ENCODE peak calls at places on chromosome 21, in four cellular contexts. Q is IMR-90, P is H9, D is H1. I is an unnamed sample.

GRCh38 chr21:45455321-45456013 is 50.5 kb downstream of the COL18A1 start:
- DNase-seq in Q (peak; percentile 22), P (no peak), D (no peak), I (no peak)

GRCh38 chr21:45316871-45317400 is 29.2 kb upstream of the POFUT2 start:
- DNase-seq in Q (no peak), P (no peak), D (no peak), I (no peak)

GRCh38 chr21:27248791-27249190 is 281.9 kb upstream of the ADAMTS5 start:
- DNase-seq in Q (peak; percentile 60), P (no peak), D (no peak), I (no peak)

GRCh38 chr21:16075594-16076282 is 346.0 kb downstream of the USP25 start:
- DNase-seq in Q (no peak), P (no peak), D (no peak), I (no peak)

GRCh38 chr21:44913425-44914175 is 7.1 kb downstream of the ITGB2 start:
- DNase-seq in Q (no peak), P (no peak), D (no peak), I (no peak)

GRCh38 chr21:34926784-34927548 is 122.1 kb downstream of the RUNX1 start:
- DNase-seq in Q (peak; percentile 44), P (no peak), D (no peak), I (peak; percentile 22)

GRCh38 chr21:37687001-37687400 is 229.3 kb downstream of the KCNJ6 start:
- DNase-seq in Q (no peak), P (no peak), D (no peak), I (peak; percentile 35)

GRCh38 chr21:26934383-26934782 is 32.5 kb downstream of the ADAMTS5 start:
- DNase-seq in Q (no peak), P (no peak), D (no peak), I (no peak)

GRCh38 chr21:37537391-37537996 is 170.9 kb downstream of the DYRK1A start:
- DNase-seq in Q (no peak), P (no peak), D (no peak), I (no peak)

GRCh38 chr21:17726047-17726446 is 93.1 kb downstream of the C21orf91 start:
- DNase-seq in Q (peak; percentile 7), P (no peak), D (no peak), I (peak; percentile 46)

GRCh38 chr21:25515484-25516405 is 91.5 kb downstream of the MRPL39 start:
- DNase-seq in Q (peak; percentile 71), P (no peak), D (no peak), I (peak; percentile 10)

GRCh38 chr21:44583800-44584147 is 3.4 kb upstream of the KRTAP10-5 start:
- DNase-seq in Q (no peak), P (no peak), D (no peak), I (no peak)

GRCh38 chr21:36647279-36648093 is 51.4 kb upstream of the SIM2 start:
- DNase-seq in Q (peak; percentile 48), P (peak; percentile 57), D (no peak), I (peak; percentile 94)

GRCh38 chr21:43936186-43936967 is 71.4 kb downstream of the AGPAT3 start:
- DNase-seq in Q (no peak), P (no peak), D (no peak), I (no peak)

GRCh38 chr21:41012425-41012824 is 155.5 kb upstream of the BACE2 start:
- DNase-seq in Q (no peak), P (no peak), D (no peak), I (no peak)

DNA sequence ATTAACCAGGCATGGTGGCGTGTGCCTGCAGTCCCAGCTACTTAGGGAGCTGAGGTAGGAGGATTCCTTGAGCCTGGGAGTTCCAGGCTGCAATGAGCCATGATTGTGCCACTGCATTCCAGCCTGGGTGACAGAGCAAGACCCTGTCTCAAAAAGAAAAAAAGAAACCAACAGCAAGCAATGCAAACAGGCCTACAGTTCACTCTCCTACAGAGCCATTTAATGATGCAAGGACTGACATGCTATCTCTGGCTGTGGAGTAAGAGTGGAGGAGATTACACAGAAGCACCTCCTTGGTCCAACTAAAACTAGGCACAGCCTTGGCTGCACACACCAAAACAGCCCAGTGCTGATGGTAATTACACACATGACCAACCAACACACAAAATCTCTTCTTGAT is 127.5 kb upstream of the SOD1 start:
- DNase-seq in Q (no peak), P (no peak), D (no peak), I (peak; percentile 42)
- H3K56ac ChIP-seq in Q (no peak overlapping the region), P (no peak overlapping the region), D (no peak overlapping the region), I (no peak overlapping the region)

DNA sequence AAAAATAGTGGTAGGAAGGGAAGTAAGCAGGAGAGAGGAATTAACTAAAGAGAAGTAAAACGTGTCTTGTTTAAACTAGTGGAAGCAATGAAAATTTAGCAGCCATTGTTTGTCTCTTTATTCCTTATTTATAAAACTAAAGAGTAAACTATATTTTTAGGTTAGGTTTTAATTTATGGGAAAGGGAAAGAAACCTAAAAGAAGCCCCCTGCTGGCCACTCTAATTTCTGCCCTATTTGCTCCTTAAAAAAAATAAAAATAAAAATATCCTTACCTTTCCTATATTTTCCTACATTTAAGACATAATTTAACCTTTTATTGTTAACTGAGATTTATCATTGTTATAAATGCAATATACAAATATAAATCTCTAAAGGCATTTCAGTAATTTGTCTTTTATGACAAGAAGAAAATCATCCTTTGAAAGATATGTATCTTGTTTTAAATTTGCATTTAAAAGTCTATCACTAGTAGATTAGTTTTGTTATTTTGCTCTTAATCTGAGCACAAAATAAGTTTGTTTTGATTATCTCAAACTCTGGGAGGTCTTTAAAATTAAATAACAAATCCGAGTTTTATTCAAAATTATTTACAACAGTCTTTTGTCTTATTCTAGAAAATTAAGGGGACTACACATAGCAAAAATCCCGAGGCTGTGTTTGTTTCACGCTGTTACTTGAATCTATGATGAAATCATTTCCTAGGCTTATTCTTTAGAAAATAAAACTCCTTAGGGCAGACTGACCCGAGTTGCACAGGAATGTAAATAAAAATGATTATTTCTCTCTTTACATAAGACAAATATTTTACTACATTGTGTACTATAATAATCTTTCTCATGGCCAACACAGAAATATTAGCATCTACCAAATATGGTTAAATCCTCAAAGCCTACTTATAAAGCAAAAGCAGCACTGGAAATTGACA is 201.7 kb downstream of the NRIP1 start:
- DNase-seq in Q (peak; percentile 26), P (no peak), D (no peak), I (peak; percentile 18)
- H3K56ac ChIP-seq in Q (no peak overlapping the region), P (no peak overlapping the region), D (no peak overlapping the region), I (no peak overlapping the region)

GRCh38 chr21:28431527-28432200 is 561.0 kb downstream of the LTN1 start:
- DNase-seq in Q (peak; percentile 55), P (no peak), D (no peak), I (no peak)

GRCh38 chr21:28439246-28439645 is 553.4 kb downstream of the LTN1 start:
- DNase-seq in Q (no peak), P (no peak), D (no peak), I (no peak)

GRCh38 chr21:28431022-28431421 is 561.7 kb downstream of the LTN1 start:
- DNase-seq in Q (peak; percentile 66), P (no peak), D (no peak), I (no peak)

GRCh38 chr21:28439852-28440251 is 552.8 kb downstream of the LTN1 start:
- DNase-seq in Q (peak; percentile 73), P (no peak), D (no peak), I (no peak)

GRCh38 chr21:28436286-28436932 is 556.3 kb downstream of the LTN1 start:
- DNase-seq in Q (peak; percentile 77), P (no peak), D (no peak), I (peak; percentile 2)
- H3K56ac ChIP-seq in Q (no peak overlapping the region), P (no peak overlapping the region), D (no peak overlapping the region), I (no peak overlapping the region)

GRCh38 chr21:33645730-33646129 is 3.4 kb downstream of the ITSN1 start:
- DNase-seq in Q (no peak), P (no peak), D (no peak), I (no peak)
- H3K56ac ChIP-seq in Q (no peak overlapping the region), P (no peak overlapping the region), D (no peak overlapping the region), I (no peak overlapping the region)

GRCh38 chr21:38839370-38839681 is 33.6 kb downstream of the ETS2 start:
- DNase-seq in Q (no peak), P (no peak), D (no peak), I (no peak)

GRCh38 chr21:38841472-38841871 is 35.7 kb downstream of the ETS2 start:
- DNase-seq in Q (no peak), P (no peak), D (no peak), I (no peak)

GRCh38 chr21:38838598-38839369 is 33.1 kb downstream of the ETS2 start:
- DNase-seq in Q (no peak), P (no peak), D (no peak), I (no peak)

GRCh38 chr21:38840456-38841129 is 34.9 kb downstream of the ETS2 start:
- DNase-seq in Q (no peak), P (no peak), D (no peak), I (no peak)

DNA sequence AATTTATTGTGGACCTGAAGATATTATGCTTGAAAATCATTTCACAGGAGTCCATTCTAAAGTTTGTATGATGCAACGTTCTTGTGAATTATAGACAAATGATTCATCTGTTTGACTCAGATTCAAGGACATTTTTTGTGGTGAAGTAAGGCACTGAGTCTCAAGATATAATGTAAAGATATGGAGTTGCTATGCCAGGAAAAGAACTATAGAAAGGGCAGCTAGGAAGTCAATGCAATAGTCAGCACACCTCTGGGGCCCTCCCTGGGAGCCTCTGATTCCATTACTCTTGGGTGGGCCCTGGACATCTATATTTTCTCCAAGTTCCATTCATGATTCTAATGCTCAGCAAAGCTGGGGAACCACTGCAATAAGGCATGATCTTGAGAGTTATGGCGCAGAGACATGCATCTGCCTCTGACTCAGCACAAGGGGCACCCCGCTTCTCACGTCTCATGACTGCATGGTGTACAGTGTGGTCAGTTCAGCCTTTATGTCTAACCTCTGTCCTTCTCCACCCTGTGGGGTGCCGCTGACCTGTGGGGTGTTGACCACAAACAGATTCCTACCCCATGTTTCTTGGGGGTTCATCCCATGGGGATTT is 34.1 kb downstream of the ETS2 start:
- DNase-seq in Q (peak; percentile 94), P (no peak), D (no peak), I (no peak)
- H3K56ac ChIP-seq in Q (peak overlapping the region; percentile 72), P (no peak overlapping the region), D (no peak overlapping the region), I (no peak overlapping the region)

GRCh38 chr21:42106425-42106824 is 35.3 kb downstream of the UMODL1 start:
- DNase-seq in Q (no peak), P (no peak), D (no peak), I (no peak)

GRCh38 chr21:42103843-42104242 is 32.7 kb downstream of the UMODL1 start:
- DNase-seq in Q (no peak), P (no peak), D (no peak), I (no peak)

GRCh38 chr21:42105476-42105875 is 34.4 kb downstream of the UMODL1 start:
- DNase-seq in Q (no peak), P (no peak), D (no peak), I (no peak)

GRCh38 chr21:42107177-42107880 is 36.2 kb downstream of the UMODL1 start:
- DNase-seq in Q (no peak), P (peak; percentile 56), D (peak; percentile 78), I (peak; percentile 46)

GRCh38 chr21:42105916-42106315 is 34.8 kb downstream of the UMODL1 start:
- DNase-seq in Q (no peak), P (no peak), D (no peak), I (no peak)
- H3K56ac ChIP-seq in Q (no peak overlapping the region), P (no peak overlapping the region), D (no peak overlapping the region), I (no peak overlapping the region)